ENCODE peak calls at places on chromosome 9, in six cellular contexts. W, U, I, V, K and Z are unnamed samples.

GRCh38 chr9:106769331-106769730 is 93.6 kb upstream of the ZNF462 start:
- DNase-seq in K (no peak), I (no peak), W (no peak), V (no peak), U (no peak), Z (no peak)

GRCh38 chr9:123771690-123772089 is 158.2 kb downstream of the DENND1A start:
- DNase-seq in K (no peak), I (no peak), W (no peak), U (no peak), V (no peak), Z (no peak)

GRCh38 chr9:15485836-15486678 is 24.7 kb downstream of the PSIP1 start:
- DNase-seq in I (peak), W (peak), V (no peak), K (peak), U (peak), Z (no peak)

GRCh38 chr9:132908635-132909034 is 29.9 kb downstream of the SPACA9 start:
- DNase-seq in W (no peak), V (no peak), I (no peak), U (no peak), K (no peak), Z (no peak)

GRCh38 chr9:6877671-6878161 is 119.9 kb downstream of the KDM4C start:
- DNase-seq in W (peak), V (peak), U (peak), K (no peak), I (peak), Z (peak)

GRCh38 chr9:134551657-134552348 is 89.8 kb upstream of the COL5A1 start:
- DNase-seq in I (peak), U (no peak), W (peak), K (peak), V (peak), Z (peak)

GRCh38 chr9:123358181-123358894 is 2.3 kb downstream of the CRB2 start:
- DNase-seq in K (no peak), I (no peak), U (no peak), W (no peak), V (no peak), Z (no peak)

GRCh38 chr9:114634387-114634786 is 23.2 kb downstream of the TEX53 start:
- DNase-seq in V (no peak), I (no peak), K (no peak), U (no peak), W (no peak), Z (no peak)

GRCh38 chr9:31023793-31024192 is 1360.7 kb upstream of the ACO1 start:
- DNase-seq in U (no peak), V (no peak), I (no peak), W (no peak), K (no peak), Z (no peak)

GRCh38 chr9:19510907-19511306 is 102.1 kb downstream of the ACER2 start:
- DNase-seq in V (no peak), K (no peak), I (no peak), U (peak), W (no peak), Z (no peak)

GRCh38 chr9:121568541-121569265 is 69.1 kb upstream of the GGTA1 start:
- DNase-seq in U (peak), K (peak), V (no peak), I (no peak), W (peak), Z (peak)

GRCh38 chr9:129338701-129339445 is 160.8 kb upstream of the IER5L start:
- DNase-seq in I (no peak), U (no peak), V (no peak), K (no peak), W (peak), Z (no peak)

GRCh38 chr9:98818764-98819163 is 11.3 kb downstream of the GALNT12 start:
- DNase-seq in U (no peak), I (no peak), V (no peak), W (no peak), K (no peak), Z (no peak)

GRCh38 chr9:133050781-133051180 is 11.0 kb upstream of the CEL start:
- DNase-seq in U (no peak), K (no peak), W (no peak), V (no peak), I (no peak), Z (no peak)

GRCh38 chr9:123445981-123446610 is 90.1 kb downstream of the CRB2 start:
- DNase-seq in W (peak), U (peak), V (no peak), K (peak), I (no peak), Z (no peak)

GRCh38 chr9:134099123-134099761 is 31.4 kb upstream of the BRD3 start:
- DNase-seq in K (peak), I (peak), V (peak), W (peak), U (peak), Z (peak)

GRCh38 chr9:126550891-126551351 is 62.8 kb upstream of the LMX1B start:
- DNase-seq in I (no peak), K (no peak), U (no peak), V (no peak), W (no peak), Z (no peak)